ENCODE peak calls at places on chromosome 3, in four cellular contexts. D is neural progenitor cell, F is HEK293T, G is T-cell. R is an unnamed sample.
A peak's percentile ranks its signal among the peaks of the same experiment; 100 is the strongest.

GRCh38 chr3:123773681-123774431 is 110.3 kb downstream of the MYLK start:
- DNase-seq in D (no peak), F (no peak), G (no peak), R (no peak)

GRCh38 chr3:11045536-11045935 is 53.0 kb downstream of the SLC6A1 start:
- DNase-seq in D (no peak), F (no peak), G (no peak), R (no peak)

GRCh38 chr3:44000586-44000985 is 241.1 kb upstream of the TOPAZ1 start:
- DNase-seq in D (no peak), F (no peak), G (no peak), R (no peak)

GRCh38 chr3:121072128-121072527 is 164.1 kb downstream of the STXBP5L start:
- DNase-seq in D (no peak), F (no peak), G (no peak), R (peak; percentile 56)

GRCh38 chr3:10455515-10455914 is 49.9 kb downstream of the ATP2B2 start:
- DNase-seq in D (no peak), F (no peak), G (no peak), R (no peak)

GRCh38 chr3:187293977-187294376 is 2.4 kb upstream of the MASP1 start:
- DNase-seq in D (no peak), F (no peak), G (no peak), R (no peak)

GRCh38 chr3:52298147-52299098 is 10.8 kb downstream of the GLYCTK start:
- DNase-seq in D (peak; percentile 76), F (no peak), G (no peak), R (no peak)

GRCh38 chr3:117488983-117489382 is 779.4 kb downstream of the TUSC7 start:
- DNase-seq in D (no peak), F (no peak), G (no peak), R (no peak)

GRCh38 chr3:171354049-171354705 is 106.0 kb downstream of the TNIK start:
- DNase-seq in D (no peak), F (no peak), G (no peak), R (no peak)

GRCh38 chr3:13009946-13010315 is 63.3 kb downstream of the IQSEC1 start:
- DNase-seq in D (no peak), F (no peak), G (no peak), R (no peak)